ENCODE peak calls at places on chromosome 7, in four cellular contexts. One of them, this sample, is unnamed.
A peak's percentile ranks its signal among the peaks of the same experiment; 100 is the strongest.

GRCh38 chr7:136114966-136115762 is 138.0 kb upstream of the MTPN start:
- DNase-seq in activated CD4-positive, alpha-beta T cell treated with anti-CD3 and anti-CD28 coated beads, Interleukin-2, amount 10 ng/mL, durations not matched to agents 7 days and 5 days: peak; percentile 56
- DNase-seq in H4: peak; percentile 65
- DNase-seq in HS-5: no peak
- DNase-seq in this sample: no peak

GRCh38 chr7:128188396-128189230 is 52.5 kb upstream of the LEP start:
- DNase-seq in activated CD4-positive, alpha-beta T cell treated with anti-CD3 and anti-CD28 coated beads, Interleukin-2, amount 10 ng/mL, durations not matched to agents 7 days and 5 days: no peak
- DNase-seq in H4: no peak
- DNase-seq in HS-5: no peak
- DNase-seq in this sample: peak; percentile 51

GRCh38 chr7:29346574-29346973 is 152.0 kb downstream of the CHN2 start:
- DNase-seq in activated CD4-positive, alpha-beta T cell treated with anti-CD3 and anti-CD28 coated beads, Interleukin-2, amount 10 ng/mL, durations not matched to agents 7 days and 5 days: no peak
- DNase-seq in H4: no peak
- DNase-seq in HS-5: no peak
- DNase-seq in this sample: no peak

GRCh38 chr7:50939026-50939425 is 156.3 kb upstream of the GRB10 start:
- DNase-seq in activated CD4-positive, alpha-beta T cell treated with anti-CD3 and anti-CD28 coated beads, Interleukin-2, amount 10 ng/mL, durations not matched to agents 7 days and 5 days: no peak
- DNase-seq in H4: peak; percentile 85
- DNase-seq in HS-5: no peak
- DNase-seq in this sample: no peak

GRCh38 chr7:138460649-138461607 is 869 bp downstream of the TRIM24 start:
- DNase-seq in activated CD4-positive, alpha-beta T cell treated with anti-CD3 and anti-CD28 coated beads, Interleukin-2, amount 10 ng/mL, durations not matched to agents 7 days and 5 days: peak; percentile 54
- DNase-seq in H4: peak; percentile 21
- DNase-seq in HS-5: no peak
- DNase-seq in this sample: peak; percentile 86

GRCh38 chr7:151429232-151429554 is 10.7 kb downstream of the CRYGN start:
- DNase-seq in activated CD4-positive, alpha-beta T cell treated with anti-CD3 and anti-CD28 coated beads, Interleukin-2, amount 10 ng/mL, durations not matched to agents 7 days and 5 days: no peak
- DNase-seq in H4: no peak
- DNase-seq in HS-5: no peak
- DNase-seq in this sample: no peak

GRCh38 chr7:13800694-13801448 is 188.6 kb downstream of the ETV1 start:
- DNase-seq in activated CD4-positive, alpha-beta T cell treated with anti-CD3 and anti-CD28 coated beads, Interleukin-2, amount 10 ng/mL, durations not matched to agents 7 days and 5 days: no peak
- DNase-seq in H4: peak; percentile 69
- DNase-seq in HS-5: peak; percentile 95
- DNase-seq in this sample: no peak

GRCh38 chr7:33880787-33881186 is 24.6 kb upstream of the BMPER start:
- DNase-seq in activated CD4-positive, alpha-beta T cell treated with anti-CD3 and anti-CD28 coated beads, Interleukin-2, amount 10 ng/mL, durations not matched to agents 7 days and 5 days: no peak
- DNase-seq in H4: no peak
- DNase-seq in HS-5: peak; percentile 57
- DNase-seq in this sample: no peak

GRCh38 chr7:30231271-30231670 is 53.1 kb upstream of the ZNRF2 start:
- DNase-seq in activated CD4-positive, alpha-beta T cell treated with anti-CD3 and anti-CD28 coated beads, Interleukin-2, amount 10 ng/mL, durations not matched to agents 7 days and 5 days: no peak
- DNase-seq in H4: no peak
- DNase-seq in HS-5: no peak
- DNase-seq in this sample: no peak

GRCh38 chr7:51351661-51352060 is 35.1 kb upstream of the COBL start:
- DNase-seq in activated CD4-positive, alpha-beta T cell treated with anti-CD3 and anti-CD28 coated beads, Interleukin-2, amount 10 ng/mL, durations not matched to agents 7 days and 5 days: no peak
- DNase-seq in H4: no peak
- DNase-seq in HS-5: no peak
- DNase-seq in this sample: no peak

This sample was measured in aorta.